ENCODE peak calls at places on chromosomes 7 and 10, in eight cellular contexts. E is fibroblast of pulmonary artery, G is ureter, A is AG04450, Z is cerebellar cortex, H is NCI-H1092 treated with DMSO at 0.1 percent for 48 hours, L is GM23248, K is midbrain. S is an unnamed sample.

GRCh38 chr7:76330245-76330644 is 27.8 kb downstream of the HSPB1 start:
- DNase-seq in E (no peak), G (no peak), A (no peak), Z (no peak), H (no peak), L (no peak), K (no peak), S (no peak)

GRCh38 chr7:92973293-92973731 is 136.9 kb upstream of the CDK6 start:
- DNase-seq in E (no peak), G (no peak), A (no peak), Z (no peak), H (no peak), L (peak; percentile 33), K (no peak), S (no peak)

GRCh38 chr7:137084607-137085380 is 216.3 kb downstream of the CHRM2 start:
- DNase-seq in E (no peak), G (no peak), A (no peak), Z (peak; percentile 78), H (no peak), L (peak; percentile 69), K (no peak), S (no peak)

GRCh38 chr7:30159698-30160143 is 24.9 kb downstream of the MTURN start:
- DNase-seq in E (peak; percentile 19), G (no peak), A (no peak), Z (no peak), H (peak; percentile 70), L (peak; percentile 62), K (no peak), S (peak; percentile 7)

GRCh38 chr10:68348265-68348741 is 15.6 kb upstream of the PBLD start:
- DNase-seq in E (peak; percentile 69), G (no peak), A (no peak), Z (peak; percentile 78), H (no peak), L (peak; percentile 71), K (peak; percentile 38), S (peak; percentile 50)

GRCh38 chr10:67969875-67970274 is 85.4 kb downstream of the SIRT1 start:
- DNase-seq in E (no peak), G (no peak), A (no peak), Z (no peak), H (no peak), L (no peak), K (no peak), S (no peak)

GRCh38 chr7:149736478-149737360 is 36.7 kb downstream of the ZNF467 start:
- DNase-seq in E (no peak), G (no peak), A (no peak), Z (no peak), H (no peak), L (peak; percentile 12), K (no peak), S (no peak)

GRCh38 chr10:117653170-117653515 is 110.6 kb downstream of the EMX2 start:
- DNase-seq in E (peak; percentile 72), G (peak; percentile 53), A (peak; percentile 23), Z (no peak), H (no peak), L (peak; percentile 96), K (no peak), S (peak; percentile 93)

GRCh38 chr10:125556884-125557283 is 126.1 kb downstream of the TEX36 start:
- DNase-seq in E (no peak), G (no peak), A (no peak), Z (no peak), H (no peak), L (no peak), K (no peak), S (no peak)

GRCh38 chr7:129665013-129665401 is 53.5 kb downstream of the NRF1 start:
- DNase-seq in E (peak; percentile 94), G (no peak), A (peak; percentile 90), Z (no peak), H (no peak), L (peak; percentile 95), K (no peak), S (peak; percentile 97)

GRCh38 chr7:70614237-70614984 is 517.5 kb upstream of the GALNT17 start:
- DNase-seq in E (peak; percentile 46), G (peak; percentile 73), A (no peak), Z (peak; percentile 62), H (peak; percentile 99), L (peak; percentile 79), K (peak; percentile 69), S (no peak)

GRCh38 chr10:28781296-28781695 is 104.0 kb downstream of the BAMBI start:
- DNase-seq in E (no peak), G (no peak), A (no peak), Z (no peak), H (no peak), L (no peak), K (no peak), S (no peak)

GRCh38 chr10:58651040-58651439 is 138.4 kb downstream of the BICC1 start:
- DNase-seq in E (peak; percentile 82), G (no peak), A (no peak), Z (peak; percentile 9), H (peak; percentile 40), L (peak; percentile 40), K (peak; percentile 18), S (peak; percentile 79)

GRCh38 chr7:134639061-134639460 is 7.6 kb upstream of the BPGM start:
- DNase-seq in E (no peak), G (no peak), A (no peak), Z (no peak), H (no peak), L (no peak), K (no peak), S (no peak)

GRCh38 chr7:91412298-91412697 is 148.1 kb downstream of the FZD1 start:
- DNase-seq in E (no peak), G (no peak), A (no peak), Z (no peak), H (no peak), L (no peak), K (no peak), S (no peak)

GRCh38 chr7:138962561-138963270 is 18.5 kb downstream of the KIAA1549 start:
- DNase-seq in E (no peak), G (no peak), A (no peak), Z (no peak), H (no peak), L (no peak), K (no peak), S (no peak)

GRCh38 chr10:96719850-96720421 is 378 bp downstream of the PIK3AP1 start:
- DNase-seq in E (no peak), G (peak; percentile 49), A (no peak), Z (no peak), H (no peak), L (no peak), K (no peak), S (no peak)

GRCh38 chr10:3906511-3907111 is 121.6 kb upstream of the KLF6 start:
- DNase-seq in E (no peak), G (no peak), A (peak; percentile 82), Z (no peak), H (no peak), L (peak; percentile 78), K (no peak), S (peak; percentile 90)

GRCh38 chr7:38178695-38179344 is 775 bp downstream of the STARD3NL start:
- DNase-seq in E (peak; percentile 58), G (no peak), A (no peak), Z (peak; percentile 45), H (no peak), L (peak; percentile 82), K (peak; percentile 51), S (no peak)

GRCh38 chr10:5942471-5942870 is 34.9 kb downstream of the IL15RA start:
- DNase-seq in E (no peak), G (peak; percentile 58), A (no peak), Z (no peak), H (no peak), L (no peak), K (no peak), S (no peak)

GRCh38 chr10:103281753-103282152 is 4.8 kb downstream of the INA start:
- DNase-seq in E (no peak), G (no peak), A (no peak), Z (peak; percentile 75), H (peak; percentile 80), L (peak; percentile 15), K (peak; percentile 17), S (no peak)

GRCh38 chr7:1428941-1429444 is 30.3 kb downstream of the MICALL2 start:
- DNase-seq in E (no peak), G (no peak), A (no peak), Z (no peak), H (no peak), L (no peak), K (no peak), S (no peak)

GRCh38 chr7:99143853-99144672 is at the start of gene SMURF1:
- DNase-seq in E (peak; percentile 59), G (peak; percentile 64), A (no peak), Z (peak; percentile 54), H (peak; percentile 80), L (peak; percentile 89), K (peak; percentile 71), S (no peak)

GRCh38 chr7:50962962-50963374 is 180.3 kb upstream of the GRB10 start:
- DNase-seq in E (peak; percentile 74), G (peak; percentile 78), A (no peak), Z (no peak), H (peak; percentile 83), L (peak; percentile 42), K (no peak), S (peak; percentile 35)

GRCh38 chr10:87650838-87651237 is 8.8 kb upstream of the PAPSS2 start:
- DNase-seq in E (no peak), G (no peak), A (no peak), Z (no peak), H (no peak), L (no peak), K (no peak), S (no peak)

GRCh38 chr7:101232141-101232821 is 5.3 kb downstream of the CLDN15 start:
- DNase-seq in E (no peak), G (peak; percentile 68), A (no peak), Z (peak; percentile 33), H (no peak), L (no peak), K (no peak), S (no peak)

GRCh38 chr10:22369433-22370072 is 24.3 kb downstream of the SPAG6 start:
- DNase-seq in E (peak; percentile 32), G (no peak), A (no peak), Z (peak; percentile 79), H (no peak), L (peak; percentile 29), K (no peak), S (peak; percentile 3)

GRCh38 chr10:14648042-14648765 is 126.5 kb downstream of the FAM107B start:
- DNase-seq in E (peak; percentile 81), G (peak; percentile 67), A (peak; percentile 15), Z (peak; percentile 29), H (peak; percentile 96), L (peak; percentile 67), K (peak; percentile 78), S (peak; percentile 88)

GRCh38 chr10:25334445-25334844 is 159.6 kb downstream of the GPR158 start:
- DNase-seq in E (no peak), G (no peak), A (no peak), Z (no peak), H (no peak), L (no peak), K (no peak), S (no peak)

GRCh38 chr10:68202965-68203358 is 29.0 kb downstream of the ATOH7 start:
- DNase-seq in E (peak; percentile 51), G (no peak), A (no peak), Z (no peak), H (no peak), L (peak; percentile 94), K (no peak), S (peak; percentile 59)

GRCh38 chr7:12524794-12525386 is 45.6 kb upstream of the SCIN start:
- DNase-seq in E (peak; percentile 77), G (no peak), A (peak; percentile 37), Z (peak; percentile 42), H (peak; percentile 84), L (peak; percentile 64), K (peak; percentile 70), S (peak; percentile 31)

GRCh38 chr10:74371696-74372095 is 220.7 kb downstream of the ADK start:
- DNase-seq in E (peak; percentile 20), G (no peak), A (no peak), Z (no peak), H (no peak), L (no peak), K (no peak), S (peak; percentile 19)

GRCh38 chr7:128794020-128794419 is 2.3 kb downstream of the CCDC136 start:
- DNase-seq in E (no peak), G (no peak), A (no peak), Z (no peak), H (no peak), L (no peak), K (no peak), S (no peak)

GRCh38 chr7:114823290-114823689 is 98.6 kb upstream of the MDFIC start:
- DNase-seq in E (peak; percentile 10), G (no peak), A (no peak), Z (no peak), H (no peak), L (no peak), K (no peak), S (no peak)

S was measured in brain microvascular endothelial cell.